ENCODE peak calls at places on chromosomes 6 and 20, in five cellular contexts. C is AG09319; V is T follicular helper cell; X is activated T-cell treated with anti-CD3 and anti-CD28 coated beads for 1 hour; I is activated CD4-positive, alpha-beta T cell treated with anti-CD3 and anti-CD28 coated beads, Interleukin-2, amount 50 U/mL, for 4 hours. R is an unnamed sample.

GRCh38 chr6:7777062-7777461 is 51.2 kb downstream of the BMP6 start:
- DNase-seq in C (no peak), V (no peak), I (no peak), X (no peak), R (no peak)

GRCh38 chr20:61115627-61116026 is 136.4 kb upstream of the CDH4 start:
- DNase-seq in I (no peak), V (no peak), C (no peak), X (no peak), R (no peak)

GRCh38 chr6:53313784-53314382 is 34.9 kb downstream of the ELOVL5 start:
- DNase-seq in X (no peak), V (no peak), I (no peak), C (no peak), R (no peak)

GRCh38 chr20:63837475-63837874 is 6.4 kb upstream of the ZBTB46 start:
- DNase-seq in X (no peak), V (no peak), I (no peak), C (no peak), R (no peak)

GRCh38 chr20:47315339-47315662 is 41.2 kb downstream of the ZMYND8 start:
- DNase-seq in V (no peak), X (no peak), C (no peak), I (no peak), R (no peak)

GRCh38 chr6:23036401-23036983 is 467.1 kb downstream of the HDGFL1 start:
- DNase-seq in I (no peak), V (no peak), X (no peak), C (no peak), R (no peak)

GRCh38 chr20:20614391-20614790 is 98.1 kb downstream of the RALGAPA2 start:
- DNase-seq in X (no peak), I (no peak), C (no peak), V (no peak), R (no peak)

GRCh38 chr20:37369846-37370245 is 23.9 kb downstream of the SRC start:
- DNase-seq in X (no peak), V (no peak), C (no peak), I (no peak), R (no peak)

GRCh38 chr6:170051229-170052172 is 239.4 kb downstream of the DLL1 start:
- DNase-seq in I (no peak), X (no peak), C (no peak), V (no peak), R (no peak)

GRCh38 chr6:117976030-117976651 is 69.1 kb downstream of the SLC35F1 start:
- DNase-seq in C (no peak), I (no peak), V (no peak), X (no peak), R (peak; percentile 12)

GRCh38 chr6:166586424-166587156 is at the start of gene RAMACL:
- DNase-seq in I (no peak), X (no peak), V (peak; percentile 26), C (no peak), R (no peak)

GRCh38 chr6:52098649-52099184 is 11.3 kb upstream of the PKHD1 start:
- DNase-seq in C (no peak), X (no peak), V (no peak), I (no peak), R (no peak)

GRCh38 chr6:111173341-111173740 is 86.0 kb downstream of the SLC16A10 start:
- DNase-seq in I (no peak), X (no peak), C (no peak), V (no peak), R (no peak)

GRCh38 chr20:2840967-2841531 is 504 bp downstream of the VPS16 start:
- DNase-seq in C (peak; percentile 34), V (no peak), I (peak; percentile 18), X (peak; percentile 14), R (no peak)

GRCh38 chr6:150899231-150899630 is 33.7 kb downstream of the MTHFD1L start:
- DNase-seq in C (no peak), X (no peak), I (no peak), V (no peak), R (no peak)